ENCODE peak calls at places on chromosomes 12 and 14, in eight cellular contexts. M is tibial nerve; D is NCI-H460; L is activated CD4-positive, alpha-beta T cell treated with anti-CD3 and anti-CD28 coated beads for 48 hours; Y is endothelial cell; W is PC-3; R is stimulated activated CD4-positive, alpha-beta T cell treated with anti-CD3 and anti-CD28 coated beads, Interleukin-15, amount 100 ng/mL, for 1 hour; V is astrocyte of the spinal cord. K is an unnamed sample.
A peak's percentile ranks its signal among the peaks of the same experiment; 100 is the strongest.

GRCh38 chr12:21912318-21912717 is 28.9 kb downstream of the ABCC9 start:
- DNase-seq in Y (no peak), V (peak; percentile 29), L (no peak), R (no peak), M (no peak), D (no peak), W (peak; percentile 88), K (no peak)

GRCh38 chr12:114316076-114316475 is 89.9 kb downstream of the TBX5 start:
- DNase-seq in L (no peak), M (no peak), R (no peak), D (no peak), V (peak; percentile 65), W (peak; percentile 47), Y (no peak), K (no peak)

GRCh38 chr12:21697829-21698630 is 40.4 kb upstream of the LDHB start:
- DNase-seq in V (peak; percentile 41), M (peak; percentile 42), W (peak; percentile 44), R (no peak), L (no peak), D (peak; percentile 45), Y (no peak), K (no peak)

GRCh38 chr12:48813464-48814312 is 4.6 kb upstream of the CACNB3 start:
- DNase-seq in R (no peak), D (no peak), V (peak; percentile 47), W (no peak), L (no peak), M (no peak), Y (peak; percentile 20), K (no peak)

GRCh38 chr12:5044420-5045295 is 979 bp downstream of the KCNA5 start:
- DNase-seq in M (no peak), R (no peak), W (no peak), Y (no peak), D (no peak), V (no peak), L (no peak), K (no peak)

GRCh38 chr14:52961060-52961639 is 10.3 kb upstream of the FERMT2 start:
- DNase-seq in W (peak; percentile 88), V (peak; percentile 67), L (peak; percentile 56), M (peak; percentile 48), D (peak; percentile 68), Y (peak; percentile 21), R (peak; percentile 4), K (no peak)

GRCh38 chr12:109541412-109541725 is 31.9 kb downstream of the MMAB start:
- DNase-seq in L (no peak), D (no peak), Y (no peak), W (no peak), M (no peak), V (no peak), R (no peak), K (no peak)

GRCh38 chr14:52790756-52791203 is 627 bp downstream of the GNPNAT1 start:
- DNase-seq in L (no peak), D (no peak), W (no peak), Y (no peak), V (peak; percentile 34), M (no peak), R (no peak), K (no peak)

GRCh38 chr12:109879332-109880048 is 851 bp downstream of the GLTP start:
- DNase-seq in W (peak; percentile 17), R (no peak), L (no peak), V (no peak), Y (no peak), M (no peak), D (no peak), K (no peak)

GRCh38 chr12:132593938-132594358 is 16.4 kb downstream of the LRCOL1 start:
- DNase-seq in Y (peak; percentile 70), W (peak; percentile 99), D (peak; percentile 97), V (peak; percentile 89), L (peak; percentile 61), M (peak; percentile 50), R (no peak), K (no peak)

GRCh38 chr12:12297201-12297830 is 30.5 kb upstream of the LRP6 start:
- DNase-seq in D (no peak), W (no peak), V (no peak), M (no peak), R (no peak), L (no peak), Y (no peak), K (no peak)